ENCODE peak calls at places on chromosomes 1 and 21, in seven cellular contexts. G is A549; X is gastroesophageal sphincter; P is activated CD8-positive, alpha-beta T cell treated with anti-CD3 and anti-CD28 coated beads, Interleukin-2, amount 10 ng/mL, durations not matched to agents 7 days and 5 days; L is activated naive CD8-positive, alpha-beta T cell treated with anti-CD3 and anti-CD28 coated beads, Interleukin-2, amount 50 U/mL, for 24 hours; Q is activated CD4-positive, alpha-beta T cell treated with anti-CD3 and anti-CD28 coated beads for 36 hours; R is right cardiac atrium. B is an unnamed sample.

GRCh38 chr1:231058416-231059109 is 18.5 kb upstream of the FAM89A start:
- ATAC-seq in P (no peak), X (no peak), L (no peak), Q (no peak), R (no peak), G (peak), B (no peak)

GRCh38 chr1:206704239-206704638 is 19.5 kb downstream of the MAPKAPK2 start:
- ATAC-seq in R (no peak), P (peak), Q (peak), G (no peak), X (no peak), L (no peak), B (peak)

GRCh38 chr1:115828101-115829022 is 12.6 kb downstream of the NHLH2 start:
- ATAC-seq in P (no peak), L (peak), G (no peak), X (peak), Q (peak), R (peak), B (peak)

GRCh38 chr1:153642161-153642560 is 8.3 kb downstream of the CHTOP start:
- ATAC-seq in Q (no peak), R (no peak), G (no peak), P (no peak), X (no peak), L (no peak), B (no peak)

GRCh38 chr1:45879885-45880598 is 76.6 kb downstream of the MAST2 start:
- ATAC-seq in L (no peak), P (no peak), Q (no peak), G (no peak), R (no peak), X (no peak), B (no peak)

GRCh38 chr21:37087188-37087587 is 14.1 kb downstream of the TTC3 start:
- ATAC-seq in P (no peak), G (no peak), Q (peak), L (no peak), R (peak), X (no peak), B (peak)

GRCh38 chr1:101284622-101285218 is 47.9 kb downstream of the S1PR1 start:
- ATAC-seq in R (no peak), X (no peak), P (no peak), G (no peak), Q (peak), L (no peak), B (no peak)

GRCh38 chr1:111275079-111275478 is 15.6 kb upstream of the CHIA start:
- ATAC-seq in P (peak), L (peak), Q (peak), R (peak), G (peak), X (peak), B (peak)

GRCh38 chr1:175274368-175274767 is 81.8 kb upstream of the KIAA0040 start:
- ATAC-seq in P (no peak), X (no peak), G (no peak), R (no peak), L (no peak), Q (no peak), B (no peak)

GRCh38 chr1:26932536-26932935 is 11.0 kb downstream of the NUDC start:
- ATAC-seq in X (no peak), P (no peak), Q (no peak), R (no peak), L (no peak), G (no peak), B (no peak)

GRCh38 chr1:180247061-180247460 is 17.0 kb downstream of the LHX4 start:
- ATAC-seq in Q (no peak), G (no peak), P (no peak), X (no peak), L (no peak), R (no peak), B (peak)

GRCh38 chr1:84159533-84160240 is 15.6 kb downstream of the PRKACB start:
- ATAC-seq in Q (no peak), G (no peak), P (no peak), X (no peak), R (no peak), L (no peak), B (no peak)

GRCh38 chr21:28627691-28628090 is 365.0 kb downstream of the LTN1 start:
- ATAC-seq in L (no peak), Q (no peak), G (no peak), P (no peak), X (no peak), R (no peak), B (no peak)

B was measured in activated T-helper 17 cell treated with anti-CD3 and anti-CD28 coated beads, Interleukin-2, amount 50 U/mL, for 72 hours.